ENCODE peak calls at places on chromosomes 1 and 21, in eight cellular contexts. One of them, this sample, is unnamed.
A peak's percentile ranks its signal among the peaks of the same experiment; 100 is the strongest.

GRCh38 chr1:109615879-109616278 is 3.5 kb downstream of the GNAT2 start:
- DNase-seq in stomach: no peak
- DNase-seq in hepatocyte: no peak
- DNase-seq in psoas muscle: no peak
- DNase-seq in dorsolateral prefrontal cortex: no peak
- DNase-seq in WERI-Rb-1: no peak
- DNase-seq in breast epithelium: no peak
- DNase-seq in tibial artery: no peak
- DNase-seq in this sample: no peak

GRCh38 chr1:21293537-21294265 is 3.4 kb upstream of the ECE1 start:
- DNase-seq in tibial artery: no peak
- DNase-seq in psoas muscle: no peak
- DNase-seq in hepatocyte: no peak
- DNase-seq in WERI-Rb-1: no peak
- DNase-seq in breast epithelium: no peak
- DNase-seq in dorsolateral prefrontal cortex: no peak
- DNase-seq in stomach: no peak
- DNase-seq in this sample: no peak

GRCh38 chr1:17404034-17404671 is 32.2 kb downstream of the PADI6 start:
- DNase-seq in stomach: no peak
- DNase-seq in dorsolateral prefrontal cortex: no peak
- DNase-seq in WERI-Rb-1: no peak
- DNase-seq in hepatocyte: no peak
- DNase-seq in tibial artery: no peak
- DNase-seq in breast epithelium: no peak
- DNase-seq in psoas muscle: no peak
- DNase-seq in this sample: no peak

GRCh38 chr1:69223156-69223555 is 344.6 kb upstream of the LRRC7 start:
- DNase-seq in hepatocyte: no peak
- DNase-seq in WERI-Rb-1: no peak
- DNase-seq in psoas muscle: no peak
- DNase-seq in dorsolateral prefrontal cortex: no peak
- DNase-seq in stomach: no peak
- DNase-seq in tibial artery: no peak
- DNase-seq in breast epithelium: no peak
- DNase-seq in this sample: no peak

GRCh38 chr1:200888349-200888838 is 6.3 kb upstream of the INAVA start:
- DNase-seq in psoas muscle: no peak
- DNase-seq in hepatocyte: peak; percentile 8
- DNase-seq in breast epithelium: no peak
- DNase-seq in WERI-Rb-1: peak; percentile 49
- DNase-seq in stomach: no peak
- DNase-seq in dorsolateral prefrontal cortex: no peak
- DNase-seq in tibial artery: no peak
- DNase-seq in this sample: no peak

GRCh38 chr1:109040627-109041613 is 982 bp downstream of the WDR47 start:
- DNase-seq in WERI-Rb-1: peak; percentile 30
- DNase-seq in tibial artery: no peak
- DNase-seq in stomach: peak; percentile 28
- DNase-seq in breast epithelium: no peak
- DNase-seq in hepatocyte: peak; percentile 41
- DNase-seq in dorsolateral prefrontal cortex: peak; percentile 18
- DNase-seq in psoas muscle: peak; percentile 31
- DNase-seq in this sample: no peak

GRCh38 chr21:42475526-42476492 is 20.2 kb downstream of the RSPH1 start:
- DNase-seq in breast epithelium: no peak
- DNase-seq in psoas muscle: no peak
- DNase-seq in tibial artery: no peak
- DNase-seq in stomach: peak; percentile 23
- DNase-seq in dorsolateral prefrontal cortex: no peak
- DNase-seq in WERI-Rb-1: peak; percentile 4
- DNase-seq in hepatocyte: no peak
- DNase-seq in this sample: no peak

GRCh38 chr1:230752407-230752806 is 5.2 kb downstream of the CAPN9 start:
- DNase-seq in dorsolateral prefrontal cortex: peak; percentile 95
- DNase-seq in tibial artery: no peak
- DNase-seq in stomach: peak; percentile 88
- DNase-seq in psoas muscle: no peak
- DNase-seq in breast epithelium: peak; percentile 82
- DNase-seq in hepatocyte: no peak
- DNase-seq in WERI-Rb-1: no peak
- DNase-seq in this sample: no peak

GRCh38 chr1:231124746-231125145 is 37.1 kb upstream of the TRIM67 start:
- DNase-seq in WERI-Rb-1: no peak
- DNase-seq in hepatocyte: no peak
- DNase-seq in breast epithelium: no peak
- DNase-seq in dorsolateral prefrontal cortex: no peak
- DNase-seq in psoas muscle: no peak
- DNase-seq in stomach: no peak
- DNase-seq in tibial artery: no peak
- DNase-seq in this sample: no peak

GRCh38 chr21:38824124-38824822 is 18.5 kb downstream of the ETS2 start:
- DNase-seq in breast epithelium: no peak
- DNase-seq in psoas muscle: no peak
- DNase-seq in stomach: no peak
- DNase-seq in dorsolateral prefrontal cortex: no peak
- DNase-seq in tibial artery: no peak
- DNase-seq in WERI-Rb-1: no peak
- DNase-seq in hepatocyte: no peak
- DNase-seq in this sample: no peak

GRCh38 chr1:246139745-246140182 is 367.3 kb downstream of the SMYD3 start:
- DNase-seq in psoas muscle: no peak
- DNase-seq in tibial artery: no peak
- DNase-seq in stomach: no peak
- DNase-seq in breast epithelium: no peak
- DNase-seq in dorsolateral prefrontal cortex: no peak
- DNase-seq in hepatocyte: no peak
- DNase-seq in WERI-Rb-1: no peak
- DNase-seq in this sample: no peak

GRCh38 chr1:165259706-165260105 is 96.8 kb downstream of the LMX1A start:
- DNase-seq in tibial artery: no peak
- DNase-seq in psoas muscle: no peak
- DNase-seq in stomach: no peak
- DNase-seq in hepatocyte: no peak
- DNase-seq in WERI-Rb-1: no peak
- DNase-seq in breast epithelium: no peak
- DNase-seq in dorsolateral prefrontal cortex: no peak
- DNase-seq in this sample: no peak

GRCh38 chr1:19749685-19750084 is 50.0 kb downstream of the TMCO4 start:
- DNase-seq in dorsolateral prefrontal cortex: no peak
- DNase-seq in WERI-Rb-1: no peak
- DNase-seq in stomach: no peak
- DNase-seq in psoas muscle: no peak
- DNase-seq in breast epithelium: no peak
- DNase-seq in hepatocyte: no peak
- DNase-seq in tibial artery: no peak
- DNase-seq in this sample: no peak

GRCh38 chr1:236141447-236142357 is 637 bp upstream of the GPR137B start:
- DNase-seq in dorsolateral prefrontal cortex: peak; percentile 20
- DNase-seq in stomach: peak; percentile 51
- DNase-seq in hepatocyte: peak; percentile 63
- DNase-seq in WERI-Rb-1: peak; percentile 43
- DNase-seq in breast epithelium: no peak
- DNase-seq in psoas muscle: peak; percentile 27
- DNase-seq in tibial artery: no peak
- DNase-seq in this sample: no peak

GRCh38 chr1:33971018-33971710 is 107.3 kb downstream of the HMGB4 start:
- DNase-seq in breast epithelium: no peak
- DNase-seq in stomach: no peak
- DNase-seq in hepatocyte: peak; percentile 56
- DNase-seq in psoas muscle: no peak
- DNase-seq in tibial artery: peak; percentile 27
- DNase-seq in dorsolateral prefrontal cortex: no peak
- DNase-seq in WERI-Rb-1: no peak
- DNase-seq in this sample: no peak

GRCh38 chr1:201709564-201710295 is 119.2 kb upstream of the IPO9 start:
- DNase-seq in dorsolateral prefrontal cortex: peak; percentile 44
- DNase-seq in breast epithelium: peak; percentile 66
- DNase-seq in psoas muscle: peak; percentile 79
- DNase-seq in stomach: peak; percentile 74
- DNase-seq in hepatocyte: peak; percentile 83
- DNase-seq in WERI-Rb-1: peak; percentile 93
- DNase-seq in tibial artery: peak; percentile 78
- DNase-seq in this sample: no peak

GRCh38 chr21:37128069-37128468 is 55.0 kb downstream of the TTC3 start:
- DNase-seq in tibial artery: no peak
- DNase-seq in breast epithelium: no peak
- DNase-seq in psoas muscle: no peak
- DNase-seq in hepatocyte: no peak
- DNase-seq in WERI-Rb-1: no peak
- DNase-seq in stomach: no peak
- DNase-seq in dorsolateral prefrontal cortex: no peak
- DNase-seq in this sample: no peak

GRCh38 chr21:46363698-46364097 is 39.7 kb downstream of the PCNT start:
- DNase-seq in hepatocyte: no peak
- DNase-seq in WERI-Rb-1: no peak
- DNase-seq in dorsolateral prefrontal cortex: no peak
- DNase-seq in tibial artery: no peak
- DNase-seq in stomach: no peak
- DNase-seq in breast epithelium: no peak
- DNase-seq in psoas muscle: no peak
- DNase-seq in this sample: no peak

GRCh38 chr1:225996946-225997545 is 2.1 kb downstream of the SDE2 start:
- DNase-seq in psoas muscle: no peak
- DNase-seq in breast epithelium: no peak
- DNase-seq in hepatocyte: no peak
- DNase-seq in stomach: no peak
- DNase-seq in WERI-Rb-1: no peak
- DNase-seq in tibial artery: no peak
- DNase-seq in dorsolateral prefrontal cortex: no peak
- DNase-seq in this sample: no peak

GRCh38 chr1:235783148-235783776 is 83.4 kb downstream of the LYST start:
- DNase-seq in WERI-Rb-1: no peak
- DNase-seq in breast epithelium: no peak
- DNase-seq in dorsolateral prefrontal cortex: no peak
- DNase-seq in tibial artery: no peak
- DNase-seq in stomach: no peak
- DNase-seq in hepatocyte: peak; percentile 53
- DNase-seq in psoas muscle: no peak
- DNase-seq in this sample: no peak

GRCh38 chr21:41786521-41786987 is 19.7 kb upstream of the RIPK4 start:
- DNase-seq in WERI-Rb-1: no peak
- DNase-seq in stomach: peak; percentile 46
- DNase-seq in dorsolateral prefrontal cortex: no peak
- DNase-seq in hepatocyte: peak; percentile 69
- DNase-seq in psoas muscle: no peak
- DNase-seq in tibial artery: no peak
- DNase-seq in breast epithelium: peak; percentile 53
- DNase-seq in this sample: peak; percentile 94

DNA sequence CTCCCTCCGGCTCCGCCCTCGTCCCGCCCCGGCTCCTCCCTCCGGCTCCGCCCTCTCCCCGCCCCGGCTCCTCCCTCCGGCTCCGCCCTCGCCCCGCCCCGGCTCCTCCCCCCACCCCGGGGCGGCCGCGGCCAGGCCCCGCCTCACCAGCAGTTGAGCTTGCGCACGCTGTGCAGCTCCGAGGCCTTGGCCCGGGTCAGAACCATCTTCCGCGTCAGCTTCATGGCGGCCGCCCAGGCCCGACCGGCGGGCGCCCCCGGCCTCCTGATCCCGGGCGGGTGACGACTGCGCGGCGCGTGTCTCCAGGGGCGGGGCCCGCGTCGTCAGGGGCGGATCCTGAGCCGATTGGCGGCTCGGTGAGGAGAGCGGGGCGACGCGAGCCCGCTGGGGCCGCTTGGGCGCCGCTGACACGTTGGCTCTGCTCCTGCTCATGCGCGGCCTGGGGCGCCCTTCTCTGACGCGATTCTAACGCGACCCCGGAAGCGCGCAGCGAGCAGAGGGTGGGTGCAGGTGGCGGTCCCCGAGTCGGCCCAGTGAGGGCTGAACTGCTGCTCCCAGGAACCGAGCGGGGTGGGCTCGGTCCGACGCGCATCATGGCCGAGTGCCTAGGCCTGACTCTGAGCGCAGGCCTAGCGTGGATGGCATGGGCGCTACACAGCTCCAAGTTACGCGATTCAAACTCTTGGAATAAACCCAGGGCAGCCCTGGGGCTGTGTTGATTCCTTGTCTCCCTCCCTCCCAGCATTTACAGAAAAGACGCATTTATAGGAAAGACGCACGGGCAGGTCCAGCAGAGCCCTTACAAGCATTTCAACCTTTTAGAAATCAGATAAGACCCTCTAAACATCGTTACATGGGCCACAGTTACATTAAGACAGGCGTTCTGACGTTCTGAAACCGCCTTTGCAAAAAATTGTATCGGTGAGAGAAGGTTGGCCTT is at the start of gene CFAP410:
- DNase-seq in tibial artery: peak; percentile 89
- DNase-seq in psoas muscle: peak; percentile 96
- DNase-seq in WERI-Rb-1: peak; percentile 97
- DNase-seq in hepatocyte: peak; percentile 99
- DNase-seq in breast epithelium: peak; percentile 91
- DNase-seq in stomach: peak; percentile 94
- DNase-seq in dorsolateral prefrontal cortex: peak; percentile 93
- DNase-seq in this sample: peak; percentile 90
- H3K4me3 ChIP-seq in tibial artery: peak within 1 kb of the TSS; percentile 82
- H3K4me3 ChIP-seq in psoas muscle: peak within 1 kb of the TSS; percentile 99
- H3K4me3 ChIP-seq in WERI-Rb-1: peak within 1 kb of the TSS; percentile 95
- H3K4me3 ChIP-seq in hepatocyte: peak within 1 kb of the TSS; percentile 68
- H3K4me3 ChIP-seq in breast epithelium: peak within 1 kb of the TSS; percentile 86
- H3K4me3 ChIP-seq in stomach: peak within 1 kb of the TSS; percentile 57
- H3K4me3 ChIP-seq in dorsolateral prefrontal cortex: peak within 1 kb of the TSS; percentile 89
- H3K4me3 ChIP-seq in this sample: peak within 1 kb of the TSS; percentile 59

DNA sequence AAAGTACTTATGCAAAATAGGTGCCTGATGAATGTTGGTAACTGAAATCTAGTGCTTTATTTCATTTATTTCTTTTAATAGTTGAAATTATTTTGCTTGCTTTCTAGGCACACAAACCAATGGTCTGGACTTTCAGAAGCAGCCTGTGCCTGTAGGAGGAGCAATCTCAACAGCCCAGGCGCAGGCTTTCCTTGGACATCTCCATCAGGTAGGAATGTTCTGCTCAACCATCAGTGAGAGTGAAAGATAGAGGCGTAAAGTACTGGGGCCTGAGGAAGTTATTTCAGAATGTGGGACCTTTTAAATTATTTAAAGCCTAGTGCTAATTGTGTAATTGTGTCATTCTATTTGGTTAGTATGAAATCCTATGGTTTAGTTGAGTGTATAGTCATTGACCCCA is 144.7 kb downstream of the POU2F1 start:
- DNase-seq in psoas muscle: no peak
- DNase-seq in hepatocyte: no peak
- DNase-seq in stomach: no peak
- DNase-seq in dorsolateral prefrontal cortex: no peak
- DNase-seq in breast epithelium: no peak
- DNase-seq in WERI-Rb-1: no peak
- DNase-seq in tibial artery: no peak
- DNase-seq in this sample: no peak
- H3K4me3 ChIP-seq in psoas muscle: no peak overlapping the region
- H3K4me3 ChIP-seq in hepatocyte: no peak overlapping the region
- H3K4me3 ChIP-seq in stomach: no peak overlapping the region
- H3K4me3 ChIP-seq in dorsolateral prefrontal cortex: no peak overlapping the region
- H3K4me3 ChIP-seq in breast epithelium: no peak overlapping the region
- H3K4me3 ChIP-seq in WERI-Rb-1: no peak overlapping the region
- H3K4me3 ChIP-seq in tibial artery: no peak overlapping the region
- H3K4me3 ChIP-seq in this sample: no peak overlapping the region

GRCh38 chr1:56967900-56968832 is 2.4 kb upstream of the C8B start:
- DNase-seq in WERI-Rb-1: peak; percentile 58
- DNase-seq in tibial artery: no peak
- DNase-seq in psoas muscle: peak; percentile 14
- DNase-seq in hepatocyte: peak; percentile 54
- DNase-seq in breast epithelium: no peak
- DNase-seq in stomach: peak; percentile 48
- DNase-seq in dorsolateral prefrontal cortex: no peak
- DNase-seq in this sample: no peak
- H3K4me3 ChIP-seq in WERI-Rb-1: no peak overlapping the region
- H3K4me3 ChIP-seq in tibial artery: no peak overlapping the region
- H3K4me3 ChIP-seq in psoas muscle: no peak overlapping the region
- H3K4me3 ChIP-seq in hepatocyte: no peak overlapping the region
- H3K4me3 ChIP-seq in breast epithelium: no peak overlapping the region
- H3K4me3 ChIP-seq in stomach: no peak overlapping the region
- H3K4me3 ChIP-seq in dorsolateral prefrontal cortex: no peak overlapping the region
- H3K4me3 ChIP-seq in this sample: no peak overlapping the region

GRCh38 chr1:234315588-234315987 is 57.7 kb upstream of the COA6 start:
- DNase-seq in WERI-Rb-1: no peak
- DNase-seq in hepatocyte: no peak
- DNase-seq in dorsolateral prefrontal cortex: no peak
- DNase-seq in breast epithelium: no peak
- DNase-seq in tibial artery: no peak
- DNase-seq in psoas muscle: no peak
- DNase-seq in stomach: no peak
- DNase-seq in this sample: no peak
- H3K4me3 ChIP-seq in WERI-Rb-1: no peak overlapping the region
- H3K4me3 ChIP-seq in hepatocyte: no peak overlapping the region
- H3K4me3 ChIP-seq in dorsolateral prefrontal cortex: no peak overlapping the region
- H3K4me3 ChIP-seq in breast epithelium: no peak overlapping the region
- H3K4me3 ChIP-seq in tibial artery: no peak overlapping the region
- H3K4me3 ChIP-seq in psoas muscle: no peak overlapping the region
- H3K4me3 ChIP-seq in stomach: no peak overlapping the region
- H3K4me3 ChIP-seq in this sample: no peak overlapping the region